ENCODE peak calls at places on chromosomes 2 and 18, in nine cellular contexts. V is tibial artery, P is endodermal cell, S is uterus, O is thyroid gland, R is esophagus squamous epithelium, L is neural progenitor cell, U is HAP-1, H is right cardiac atrium. X is an unnamed sample. For H3K4me1 and H3K27me3, the result is how much of the 10 kb centered on the place peaks cover.

GRCh38 chr2:12809526-12809925 is 92.8 kb downstream of the TRIB2 start:
- DNase-seq in P (no peak), H (peak), S (no peak), O (no peak), U (no peak), L (no peak), R (no peak), V (no peak), X (no peak)

GRCh38 chr2:150598383-150598782 is 110.9 kb upstream of the RND3 start:
- DNase-seq in V (no peak), R (no peak), S (no peak), U (no peak), P (no peak), H (no peak), O (no peak), L (no peak), X (no peak)

GRCh38 chr18:35456181-35456850 is 41.4 kb downstream of the INO80C start:
- DNase-seq in V (no peak), O (no peak), R (no peak), H (no peak), P (no peak), L (no peak), S (no peak), U (no peak), X (no peak)

GRCh38 chr2:121860033-121860810 is 104.8 kb downstream of the TSN start:
- DNase-seq in R (no peak), P (no peak), S (no peak), O (no peak), U (no peak), L (no peak), H (no peak), V (no peak), X (no peak)

GRCh38 chr2:158667567-158667966 is 127.5 kb upstream of the DAPL1 start:
- DNase-seq in H (no peak), V (no peak), L (no peak), U (no peak), O (no peak), S (no peak), P (no peak), R (no peak), X (no peak)

GRCh38 chr2:46489430-46489829 is 10.1 kb downstream of the TMEM247 start:
- DNase-seq in H (no peak), R (no peak), U (no peak), O (no peak), P (no peak), S (no peak), L (no peak), V (no peak), X (no peak)

GRCh38 chr2:123826729-123827271 is 198.3 kb upstream of the CNTNAP5 start:
- DNase-seq in O (no peak), H (peak), U (no peak), V (no peak), L (no peak), S (no peak), P (no peak), R (no peak), X (no peak)

GRCh38 chr2:172248381-172249173 is 145.9 kb upstream of the DLX2 start:
- DNase-seq in S (no peak), O (no peak), R (no peak), U (no peak), H (no peak), P (peak), L (peak), V (no peak), X (no peak)

GRCh38 chr2:60759654-60760053 is 3.6 kb downstream of the PAPOLG start:
- DNase-seq in L (no peak), R (no peak), H (no peak), P (no peak), V (no peak), S (no peak), U (no peak), O (peak), X (no peak)

GRCh38 chr2:24721470-24721869 is 71.7 kb downstream of the PTRHD1 start:
- DNase-seq in P (no peak), O (peak), L (peak), S (peak), U (no peak), H (peak), V (peak), R (no peak), X (no peak)

GRCh38 chr2:75074708-75075107 is 116.3 kb downstream of the POLE4 start:
- DNase-seq in P (no peak), U (no peak), R (no peak), S (no peak), V (no peak), O (no peak), L (no peak), H (no peak), X (no peak)

GRCh38 chr2:163191372-163191771 is 352.8 kb upstream of the KCNH7 start:
- DNase-seq in L (peak), V (no peak), R (no peak), S (no peak), U (peak), O (peak), P (no peak), H (no peak), X (peak)

GRCh38 chr2:158464426-158465281 is 7.9 kb downstream of the PKP4 start:
- DNase-seq in H (no peak), S (no peak), R (no peak), U (no peak), V (no peak), L (peak), O (no peak), P (no peak), X (no peak)

GRCh38 chr2:103789716-103790085 is 1027.9 kb downstream of the TMEM182 start:
- DNase-seq in H (no peak), V (no peak), R (no peak), S (no peak), P (no peak), L (no peak), O (no peak), U (no peak), X (no peak)

GRCh38 chr2:18154259-18154658 is 275.8 kb downstream of the KCNS3 start:
- DNase-seq in U (no peak), V (no peak), L (no peak), O (no peak), P (no peak), R (no peak), H (no peak), S (no peak), X (no peak)

GRCh38 chr2:18151237-18151636 is 272.8 kb downstream of the KCNS3 start:
- DNase-seq in O (no peak), U (no peak), S (no peak), P (no peak), R (no peak), L (no peak), H (no peak), V (no peak), X (no peak)

GRCh38 chr2:18154812-18155211 is 276.3 kb downstream of the KCNS3 start:
- DNase-seq in R (no peak), P (no peak), V (no peak), U (no peak), L (no peak), O (no peak), S (no peak), H (no peak), X (no peak)

GRCh38 chr2:18153741-18154140 is 275.3 kb downstream of the KCNS3 start:
- DNase-seq in U (no peak), S (no peak), L (no peak), H (no peak), O (no peak), V (no peak), P (no peak), R (no peak), X (no peak)

DNA sequence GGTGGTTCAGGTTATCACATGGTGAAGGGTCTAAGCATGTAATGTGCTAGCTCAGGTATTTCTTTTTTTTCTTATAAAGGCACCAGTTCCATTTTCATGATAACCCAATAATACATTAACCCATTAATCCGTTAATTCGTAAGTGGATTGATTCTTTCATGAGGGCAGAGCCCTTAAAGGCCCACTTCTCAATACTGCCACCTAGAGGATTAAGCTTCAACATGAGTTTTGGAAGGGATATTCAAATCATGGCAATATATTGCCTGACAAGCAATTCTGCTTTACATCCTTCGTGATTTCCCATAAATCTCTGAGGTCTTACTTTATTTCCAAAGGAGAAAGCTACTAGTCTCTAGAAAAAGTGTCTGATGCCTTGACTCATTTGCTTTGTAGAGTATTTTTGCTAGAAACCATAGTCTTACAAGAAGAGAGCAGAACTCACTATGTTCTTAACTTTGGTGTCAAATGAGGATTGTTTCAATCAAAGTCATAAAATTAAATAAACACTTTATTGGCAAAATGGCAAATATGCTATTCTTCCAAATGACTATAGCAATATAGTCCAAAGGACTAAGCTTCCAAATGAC is 271.3 kb downstream of the KCNS3 start:
- DNase-seq in S (no peak), R (no peak), L (peak), P (no peak), U (peak), H (no peak), O (no peak), V (no peak), X (no peak)
- H3K4me1 ChIP-seq in S (under half), R (under half), L (under half), P (under half), U (under half), H (under half), O (under half), V (under half), X (under half)

GRCh38 chr2:61786876-61787275 is 67.0 kb downstream of the FAM161A start:
- DNase-seq in V (no peak), O (no peak), H (no peak), S (no peak), R (no peak), L (no peak), U (no peak), P (peak), X (no peak)

GRCh38 chr2:61789807-61790602 is 63.9 kb downstream of the FAM161A start:
- DNase-seq in P (peak), L (no peak), R (no peak), U (peak), S (no peak), O (no peak), H (no peak), V (no peak), X (no peak)

GRCh38 chr2:61784643-61785042 is 69.2 kb downstream of the FAM161A start:
- DNase-seq in U (no peak), L (no peak), P (no peak), R (no peak), V (no peak), O (no peak), S (no peak), H (no peak), X (no peak)

GRCh38 chr2:61787941-61788340 is 65.9 kb downstream of the FAM161A start:
- DNase-seq in U (no peak), P (peak), O (no peak), H (no peak), R (no peak), S (no peak), L (no peak), V (no peak), X (no peak)

GRCh38 chr2:61785583-61785982 is 68.3 kb downstream of the FAM161A start:
- DNase-seq in R (no peak), V (no peak), U (no peak), L (no peak), P (no peak), O (no peak), H (no peak), S (no peak), X (no peak)
- H3K4me3 ChIP-seq in R (no peak), V (no peak), U (no peak), L (no peak), P (no peak), O (no peak), H (no peak), S (no peak), X (no peak)

GRCh38 chr2:120438301-120439066 is 92.5 kb downstream of the INHBB start:
- DNase-seq in O (no peak), P (no peak), L (no peak), S (no peak), R (no peak), V (no peak), H (no peak), U (no peak), X (no peak)

GRCh38 chr2:120437604-120438000 is 91.7 kb downstream of the INHBB start:
- DNase-seq in V (no peak), R (no peak), S (no peak), U (no peak), P (peak), H (no peak), O (no peak), L (no peak), X (no peak)

GRCh38 chr2:120435671-120436459 is 89.9 kb downstream of the INHBB start:
- DNase-seq in O (no peak), H (no peak), U (no peak), V (no peak), L (no peak), P (peak), S (no peak), R (no peak), X (no peak)

GRCh38 chr2:120436460-120436739 is 90.5 kb downstream of the INHBB start:
- DNase-seq in S (no peak), O (no peak), P (peak), H (no peak), V (no peak), R (no peak), L (no peak), U (no peak), X (no peak)

DNA sequence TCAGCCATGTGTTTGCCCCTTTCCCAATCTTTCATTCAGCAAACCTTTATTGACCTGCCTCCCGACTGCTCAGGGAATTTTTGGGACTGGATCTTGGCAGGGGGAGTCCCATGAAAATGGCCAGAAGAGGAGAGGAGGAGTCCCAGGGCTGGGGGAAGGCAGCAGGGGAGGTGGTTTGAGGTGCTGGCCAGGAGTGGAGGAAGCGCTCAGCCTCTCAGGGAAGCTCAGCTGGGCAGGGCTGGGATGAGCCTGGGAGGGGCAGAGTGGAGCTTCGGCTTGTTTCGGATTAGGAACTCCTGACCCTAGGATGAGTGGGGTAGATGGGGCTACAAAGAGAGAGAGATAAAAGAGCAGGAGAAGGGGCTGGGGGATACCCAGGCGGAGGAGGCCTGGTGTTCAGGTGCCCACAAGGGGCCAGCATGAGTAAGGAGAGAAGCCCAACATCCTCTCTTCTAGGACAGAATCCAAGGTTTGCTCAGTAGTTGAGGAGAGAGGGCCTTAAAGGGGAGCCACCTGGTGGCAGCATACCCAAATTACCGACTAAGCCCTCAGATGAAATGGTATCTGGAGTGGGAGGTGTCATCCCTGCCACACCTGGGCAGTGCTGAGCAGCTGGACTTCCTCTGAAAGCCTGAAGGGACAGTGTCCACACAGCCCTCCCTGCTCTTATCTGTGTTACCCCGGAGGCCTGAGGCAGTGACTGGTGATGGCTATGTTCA is 91.1 kb downstream of the INHBB start:
- DNase-seq in S (no peak), R (no peak), P (peak), V (no peak), H (no peak), O (peak), L (peak), U (no peak), X (peak)
- H3K27me3 ChIP-seq in S (under half), R (half or more), P (half or more), V (under half), H (under half), O (under half), L (half or more), U (under half), X (under half)

DNA sequence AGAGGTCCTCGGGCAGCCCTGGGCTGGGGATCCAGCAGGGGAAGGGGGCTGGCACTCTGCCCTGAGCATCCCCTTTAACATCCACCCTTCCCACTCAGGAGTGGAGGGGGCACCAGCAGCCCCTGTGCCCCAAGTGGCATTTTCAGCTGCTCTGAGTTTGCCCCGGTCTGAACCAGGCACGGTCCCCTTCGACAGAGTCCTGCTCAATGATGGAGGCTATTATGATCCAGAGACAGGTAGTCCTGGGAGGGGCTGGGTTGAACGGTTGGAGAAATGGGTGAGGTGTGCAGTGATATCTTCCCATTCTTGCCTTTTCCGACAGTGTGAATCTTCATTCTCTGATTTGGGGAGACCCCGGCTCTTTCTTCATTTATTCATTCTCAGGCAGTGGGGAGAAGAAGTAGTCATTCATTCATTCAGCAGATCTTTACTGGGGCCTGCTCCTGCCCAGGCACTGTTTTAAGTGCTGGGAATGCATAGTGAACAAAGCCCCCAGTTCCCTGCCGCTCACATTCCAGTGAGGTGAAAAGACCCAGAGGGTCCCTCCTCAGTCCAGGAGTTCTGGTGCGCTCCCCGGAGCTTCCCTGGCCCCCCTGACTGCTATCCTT is 1.4 kb upstream of the KHK start:
- DNase-seq in R (no peak), V (no peak), H (no peak), L (no peak), U (no peak), P (no peak), S (no peak), O (no peak), X (no peak)
- H3K4me1 ChIP-seq in R (under half), V (half or more), H (under half), L (under half), U (under half), P (under half), S (under half), O (under half), X (under half)

DNA sequence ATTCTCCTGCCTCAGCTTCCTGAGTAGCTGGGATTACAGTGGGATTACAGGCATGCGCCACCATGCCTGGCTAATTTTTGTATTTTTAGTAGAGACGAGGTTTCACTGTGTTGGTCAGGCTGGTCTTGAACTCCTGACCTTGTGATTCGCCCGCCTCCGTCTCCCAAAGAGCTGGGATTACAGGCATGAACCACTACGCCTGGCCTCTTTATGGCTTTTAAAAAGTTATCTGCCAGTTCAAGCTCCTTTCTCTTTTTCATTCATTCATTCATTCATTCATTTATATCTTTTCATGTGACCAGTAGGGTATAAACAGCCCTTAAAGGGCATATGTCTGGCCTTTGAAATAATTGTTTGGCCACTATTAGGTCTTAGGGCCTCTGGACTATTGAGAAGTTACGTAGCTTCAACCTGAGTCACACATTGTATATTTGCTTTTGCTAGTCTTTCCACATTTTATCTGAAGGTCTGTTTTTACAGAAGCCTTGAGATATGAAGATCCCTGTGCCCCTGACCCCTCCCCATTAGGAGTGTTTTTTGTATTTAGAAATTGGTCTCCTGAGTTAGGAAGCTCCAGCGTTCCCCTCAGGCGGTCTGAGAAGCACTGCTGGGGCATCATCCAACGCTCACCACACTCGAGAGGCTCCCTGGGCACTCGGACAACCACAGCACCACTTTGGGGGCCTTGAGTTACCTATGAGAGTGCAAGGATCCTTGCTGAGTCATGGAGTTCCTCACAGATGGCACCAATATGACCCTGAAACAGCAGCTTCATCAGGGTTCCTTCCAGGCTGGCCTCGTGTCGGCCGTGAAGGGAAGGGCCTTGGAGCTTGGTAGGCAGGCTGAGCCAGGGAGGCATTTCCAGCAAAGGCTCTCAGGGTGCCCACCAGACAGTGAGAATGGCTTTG is 21.8 kb downstream of the FZD5 start:
- DNase-seq in V (no peak), S (no peak), R (no peak), O (peak), H (no peak), P (no peak), U (no peak), L (no peak), X (no peak)
- H3K4me3 ChIP-seq in V (no peak), S (no peak), R (no peak), O (no peak), H (no peak), P (no peak), U (no peak), L (no peak), X (no peak)

X was measured in iPS DF 6.9.